ENCODE peak calls at places on chromosomes 1 and 21, in seven cellular contexts. I is K562, U is HCT116, N is H1, V is SK-N-SH, W is GM12878, P is HepG2. A is an unnamed sample.

GRCh38 chr1:67684526-67685066 is 405 bp upstream of the GADD45A start:
- DNase-seq in I (no peak), U (no peak), N (no peak), V (no peak), W (no peak), P (no peak), A (no peak)

GRCh38 chr1:206600527-206600926 is 11.7 kb downstream of the EIF2D start:
- DNase-seq in I (no peak), U (no peak), N (no peak), V (no peak), W (no peak), P (no peak), A (no peak)

GRCh38 chr21:14620152-14620551 is 74.0 kb upstream of the SAMSN1 start:
- DNase-seq in I (no peak), U (no peak), N (no peak), V (no peak), W (no peak), P (no peak), A (no peak)

GRCh38 chr21:37675202-37675801 is 241.0 kb downstream of the KCNJ6 start:
- DNase-seq in I (peak), U (peak), N (peak), V (peak), W (no peak), P (no peak), A (peak)

GRCh38 chr1:223709598-223709997 is 2.7 kb upstream of the CAPN2 start:
- DNase-seq in I (no peak), U (no peak), N (no peak), V (no peak), W (no peak), P (no peak), A (no peak)

GRCh38 chr1:179228783-179229213 is 679 bp downstream of the ABL2 start:
- DNase-seq in I (peak), U (no peak), N (peak), V (peak), W (no peak), P (peak), A (peak)

GRCh38 chr1:106278706-106279105 is 777.8 kb upstream of the PRMT6 start:
- DNase-seq in I (no peak), U (no peak), N (no peak), V (no peak), W (no peak), P (no peak), A (no peak)

GRCh38 chr1:18808561-18808960 is 50.9 kb downstream of the TAS1R2 start:
- DNase-seq in I (no peak), U (no peak), N (no peak), V (no peak), W (no peak), P (no peak), A (no peak)

GRCh38 chr1:43636006-43636641 is 13.8 kb upstream of the KDM4A start:
- DNase-seq in I (no peak), U (no peak), N (no peak), V (no peak), W (no peak), P (no peak), A (no peak)

GRCh38 chr21:16594191-16594590 is 864.4 kb downstream of the USP25 start:
- DNase-seq in I (no peak), U (no peak), N (no peak), V (no peak), W (no peak), P (no peak), A (no peak)

GRCh38 chr21:35048706-35049617 is at the start of gene RUNX1:
- DNase-seq in I (peak), U (no peak), N (no peak), V (no peak), W (peak), P (no peak), A (no peak)

DNA sequence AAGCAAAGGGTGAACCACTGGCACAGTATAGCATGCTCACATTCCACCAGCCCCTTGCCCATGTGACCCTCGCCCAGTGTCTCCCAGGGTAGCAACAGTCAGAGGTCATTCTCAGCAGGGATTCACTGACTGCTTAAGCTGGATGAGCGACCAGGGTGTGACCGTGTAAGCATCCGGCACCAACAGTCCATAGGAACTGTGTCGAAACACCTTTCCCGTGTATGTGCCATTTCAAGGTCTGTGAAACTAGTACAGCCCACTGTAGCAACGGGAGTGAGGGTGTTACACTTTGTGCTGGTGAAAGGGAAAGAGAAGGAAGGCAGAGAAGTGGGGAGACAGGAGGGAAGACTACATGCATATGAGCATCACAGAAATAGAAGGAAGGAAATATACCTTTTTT is 10.8 kb downstream of the PIK3C2B start:
- DNase-seq in I (no peak), U (no peak), N (no peak), V (no peak), W (no peak), P (peak), A (no peak)
- TF ChIP-seq JUND in I (no peak), U (no peak), N (no peak), V (no peak), W (no peak), P (no peak), A (no peak)

DNA sequence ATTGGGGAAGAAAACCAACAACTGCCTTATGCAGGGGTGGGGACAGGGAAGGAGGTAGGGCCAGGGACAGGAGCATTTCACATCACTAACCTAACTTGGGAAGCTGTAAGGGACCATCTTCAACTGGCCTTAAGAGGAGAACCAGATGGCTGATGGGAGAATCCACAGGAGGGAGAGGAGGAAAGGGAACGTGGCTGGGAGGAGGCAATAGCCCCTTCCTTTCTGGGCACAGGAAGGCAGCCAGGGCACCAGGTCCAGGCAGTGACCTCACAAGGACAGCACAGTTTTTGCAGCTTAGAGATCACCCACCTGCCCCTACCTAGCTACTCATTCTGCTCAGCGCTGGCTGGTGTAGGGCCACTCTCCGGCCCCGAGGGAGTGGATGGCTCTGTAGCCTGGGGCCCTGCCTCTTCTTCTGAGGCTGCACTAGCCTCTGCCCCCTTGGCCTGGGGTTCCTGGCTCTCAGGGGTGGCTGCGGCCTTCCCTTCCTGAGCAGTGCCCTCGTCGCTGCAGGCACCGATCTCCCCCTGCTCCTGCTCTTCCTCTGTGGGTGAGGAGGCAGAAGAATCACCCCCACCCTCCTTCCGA is 1.7 kb downstream of the MARCKSL1 start:
- DNase-seq in I (no peak), U (no peak), N (no peak), V (no peak), W (no peak), P (no peak), A (no peak)
- TF ChIP-seq JUND in I (no peak), U (no peak), N (no peak), V (no peak), W (no peak), P (no peak), A (no peak)

DNA sequence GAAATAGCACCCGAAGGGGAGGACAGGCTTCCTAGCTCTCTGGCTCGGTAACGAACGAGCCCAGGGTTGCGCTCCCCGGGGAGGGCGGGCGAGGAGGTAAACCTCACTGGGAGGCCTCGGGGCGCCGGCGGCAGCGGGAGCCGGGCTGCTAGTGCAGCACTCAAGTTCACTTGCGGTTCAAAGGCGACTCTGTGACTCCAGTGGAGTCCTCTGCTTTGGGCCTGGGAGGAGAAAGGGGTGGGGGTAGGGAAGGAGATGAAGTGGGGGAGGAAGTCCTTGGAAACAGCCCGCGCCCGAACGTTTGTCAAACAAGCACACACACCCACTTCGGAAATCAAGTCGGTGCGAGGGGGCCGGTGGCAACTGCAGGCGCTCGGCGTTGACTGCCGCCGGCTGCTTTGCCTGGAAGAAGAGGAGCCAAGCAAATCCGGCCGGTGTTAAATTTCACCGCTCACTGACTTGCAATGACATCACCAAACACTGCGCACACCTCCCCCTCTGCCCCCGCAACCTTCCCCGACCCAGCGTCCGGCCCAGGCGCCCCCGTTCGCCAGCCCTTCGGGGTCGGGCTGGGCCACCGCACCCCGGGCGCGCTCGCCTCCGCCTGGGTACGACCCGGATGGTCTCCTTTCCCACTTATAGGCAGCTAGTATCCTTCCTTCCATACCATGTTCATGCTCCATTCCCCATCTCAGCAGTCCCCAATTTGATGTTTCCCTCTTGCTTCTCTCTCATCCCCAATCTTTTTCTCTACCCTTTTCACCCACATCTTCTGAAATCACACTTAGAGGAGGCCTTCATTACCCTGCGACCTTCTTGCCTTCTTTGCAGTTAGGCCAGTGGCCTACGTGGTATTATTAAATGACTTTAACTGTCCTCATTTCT is at the start of gene COL24A1:
- DNase-seq in I (no peak), U (no peak), N (peak), V (peak), W (no peak), P (no peak), A (no peak)
- TF ChIP-seq JUND in I (no peak), U (no peak), N (no peak), V (no peak), W (no peak), P (no peak), A (no peak)

GRCh38 chr1:183575606-183576005 is 14.7 kb downstream of the NCF2 start:
- DNase-seq in I (no peak), U (no peak), N (no peak), V (no peak), W (no peak), P (no peak), A (no peak)

GRCh38 chr1:183571678-183572268 is 18.5 kb downstream of the NCF2 start:
- DNase-seq in I (no peak), U (no peak), N (no peak), V (no peak), W (no peak), P (no peak), A (no peak)

GRCh38 chr1:183570451-183570850 is 19.8 kb downstream of the NCF2 start:
- DNase-seq in I (no peak), U (no peak), N (no peak), V (no peak), W (no peak), P (no peak), A (no peak)

GRCh38 chr1:183569801-183570200 is 20.5 kb downstream of the NCF2 start:
- DNase-seq in I (no peak), U (no peak), N (no peak), V (no peak), W (no peak), P (no peak), A (no peak)

DNA sequence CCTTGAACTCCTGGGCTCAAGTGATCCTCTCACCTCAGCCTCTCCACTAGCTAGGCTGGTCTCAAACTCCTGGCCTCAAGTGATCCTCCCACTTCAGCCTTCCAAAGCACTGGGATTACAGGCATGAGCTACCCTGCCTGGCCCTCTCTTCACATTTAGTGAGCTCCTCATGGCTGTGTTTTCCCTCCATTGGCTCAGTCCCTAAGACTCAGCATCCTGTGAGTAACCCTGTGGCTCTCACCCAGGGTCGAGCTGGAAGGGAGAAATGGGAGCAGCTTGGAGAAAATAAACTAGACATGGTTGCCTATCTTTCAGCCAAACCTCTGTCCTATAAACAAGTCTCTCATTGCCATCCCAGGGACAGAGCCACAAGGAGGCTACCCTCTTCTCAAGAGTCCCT is 17.5 kb downstream of the NCF2 start:
- DNase-seq in I (no peak), U (no peak), N (no peak), V (no peak), W (no peak), P (no peak), A (no peak)
- TF ChIP-seq JUND in I (no peak), U (no peak), N (no peak), V (no peak), W (no peak), P (no peak), A (no peak)

GRCh38 chr1:29271724-29272123 is 35.4 kb downstream of the PTPRU start:
- DNase-seq in I (no peak), U (no peak), N (peak), V (no peak), W (no peak), P (peak), A (peak)
- TF ChIP-seq JUND in I (no peak), U (no peak), N (no peak), V (no peak), W (no peak), P (no peak), A (no peak)

DNA sequence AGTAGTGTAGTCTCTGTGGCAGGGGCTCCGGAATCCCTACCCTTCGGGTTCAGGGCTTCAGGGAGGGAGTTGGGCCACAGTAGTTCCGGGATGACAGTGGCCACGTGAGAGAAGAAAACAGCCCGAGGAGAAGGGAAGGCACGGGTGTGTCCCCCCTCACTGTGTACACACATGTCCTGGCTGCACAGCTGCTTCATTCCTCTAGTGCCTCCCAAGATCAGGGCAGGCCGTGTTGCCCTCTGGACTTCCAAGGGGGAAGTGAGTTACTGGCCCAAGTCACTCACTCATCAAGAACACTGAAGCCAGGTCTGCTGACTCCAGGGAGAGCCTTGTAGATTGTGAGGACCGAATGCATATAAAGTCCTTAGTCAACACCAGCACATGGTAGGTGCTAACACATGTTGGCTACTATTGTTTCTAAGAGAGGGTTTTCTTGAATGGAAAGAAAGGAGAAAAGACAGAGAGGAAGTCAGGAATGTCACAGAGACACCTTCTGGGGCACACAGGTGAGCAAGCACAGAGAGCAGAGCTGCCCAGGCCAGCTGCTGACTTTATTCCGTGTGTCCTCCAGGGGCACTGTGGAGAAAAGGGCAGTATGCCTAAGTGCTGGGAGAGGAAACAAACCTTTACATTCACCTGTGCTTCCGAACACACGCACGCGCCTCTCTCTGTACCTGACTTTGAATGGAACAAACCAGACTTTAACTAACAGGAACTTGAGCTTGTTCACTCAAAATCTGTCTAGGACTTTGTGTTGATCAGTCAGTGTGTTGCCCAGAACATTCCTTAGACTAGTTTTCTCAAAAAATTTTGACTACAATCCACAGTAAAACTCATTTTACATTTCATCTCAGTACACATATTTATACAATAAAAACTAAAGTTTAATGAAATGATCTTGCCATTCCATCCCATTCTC is 40.0 kb downstream of the LHX4 start:
- DNase-seq in I (no peak), U (no peak), N (peak), V (no peak), W (no peak), P (peak), A (peak)
- TF ChIP-seq JUND in I (no peak), U (no peak), N (no peak), V (no peak), W (no peak), P (no peak), A (no peak)

GRCh38 chr1:228333739-228334115 is 72.9 kb downstream of the TRIM11 start:
- DNase-seq in I (no peak), U (no peak), N (no peak), V (no peak), W (no peak), P (no peak), A (no peak)

GRCh38 chr1:228334954-228335353 is 71.7 kb downstream of the TRIM11 start:
- DNase-seq in I (no peak), U (no peak), N (peak), V (no peak), W (no peak), P (no peak), A (no peak)

GRCh38 chr1:228335406-228336307 is 71.0 kb downstream of the TRIM11 start:
- DNase-seq in I (no peak), U (no peak), N (no peak), V (no peak), W (no peak), P (no peak), A (no peak)

GRCh38 chr1:228332797-228333738 is 73.6 kb downstream of the TRIM11 start:
- DNase-seq in I (no peak), U (no peak), N (no peak), V (no peak), W (no peak), P (no peak), A (no peak)

GRCh38 chr1:228334226-228334935 is 72.3 kb downstream of the TRIM11 start:
- DNase-seq in I (no peak), U (no peak), N (peak), V (no peak), W (no peak), P (no peak), A (no peak)
- TF ChIP-seq JUND in I (no peak), U (no peak), N (no peak), V (no peak), W (no peak), P (no peak), A (no peak)